ENCODE peak calls at places on chromosomes 12 and 14, in five cellular contexts. One of them, this sample, is unnamed.

GRCh38 chr14:35985504-35986218 is 159.5 kb downstream of the BRMS1L start:
- DNase-seq in uterus: no peak
- DNase-seq in SK-MEL-5: peak
- DNase-seq in iPS DF 19.7: no peak
- DNase-seq in activated naive CD4-positive, alpha-beta T cell: no peak
- DNase-seq in this sample: no peak

GRCh38 chr14:90576581-90576980 is 179.8 kb downstream of the CALM1 start:
- DNase-seq in iPS DF 19.7: no peak
- DNase-seq in uterus: no peak
- DNase-seq in activated naive CD4-positive, alpha-beta T cell: no peak
- DNase-seq in SK-MEL-5: no peak
- DNase-seq in this sample: no peak

GRCh38 chr12:122088181-122088810 is 9.7 kb downstream of the MLXIP start:
- DNase-seq in SK-MEL-5: peak
- DNase-seq in activated naive CD4-positive, alpha-beta T cell: no peak
- DNase-seq in uterus: no peak
- DNase-seq in iPS DF 19.7: no peak
- DNase-seq in this sample: no peak

GRCh38 chr12:113403435-113404415 is at the start of gene SDS:
- DNase-seq in activated naive CD4-positive, alpha-beta T cell: no peak
- DNase-seq in iPS DF 19.7: no peak
- DNase-seq in SK-MEL-5: peak
- DNase-seq in uterus: no peak
- DNase-seq in this sample: no peak

GRCh38 chr14:101511199-101511598 is 50.1 kb upstream of the DIO3 start:
- DNase-seq in activated naive CD4-positive, alpha-beta T cell: no peak
- DNase-seq in iPS DF 19.7: no peak
- DNase-seq in uterus: no peak
- DNase-seq in SK-MEL-5: no peak
- DNase-seq in this sample: no peak

GRCh38 chr14:39488600-39488999 is 56.4 kb upstream of the FBXO33 start:
- DNase-seq in iPS DF 19.7: peak
- DNase-seq in activated naive CD4-positive, alpha-beta T cell: no peak
- DNase-seq in SK-MEL-5: no peak
- DNase-seq in uterus: no peak
- DNase-seq in this sample: no peak

GRCh38 chr12:52210186-52210924 is 18.5 kb upstream of the KRT80 start:
- DNase-seq in iPS DF 19.7: no peak
- DNase-seq in activated naive CD4-positive, alpha-beta T cell: no peak
- DNase-seq in SK-MEL-5: no peak
- DNase-seq in uterus: no peak
- DNase-seq in this sample: no peak

GRCh38 chr14:76767681-76768055 is 6.4 kb downstream of the VASH1 start:
- DNase-seq in SK-MEL-5: no peak
- DNase-seq in iPS DF 19.7: no peak
- DNase-seq in uterus: peak
- DNase-seq in activated naive CD4-positive, alpha-beta T cell: no peak
- DNase-seq in this sample: peak

GRCh38 chr14:74988131-74988530 is 14.6 kb upstream of the EIF2B2 start:
- DNase-seq in uterus: no peak
- DNase-seq in SK-MEL-5: peak
- DNase-seq in activated naive CD4-positive, alpha-beta T cell: no peak
- DNase-seq in iPS DF 19.7: no peak
- DNase-seq in this sample: no peak

GRCh38 chr12:75979181-75979580 is 52.4 kb downstream of the PHLDA1 start:
- DNase-seq in uterus: no peak
- DNase-seq in SK-MEL-5: no peak
- DNase-seq in activated naive CD4-positive, alpha-beta T cell: no peak
- DNase-seq in iPS DF 19.7: no peak
- DNase-seq in this sample: no peak

GRCh38 chr14:63650336-63650952 is 8.8 kb upstream of the WDR89 start:
- DNase-seq in iPS DF 19.7: no peak
- DNase-seq in SK-MEL-5: no peak
- DNase-seq in activated naive CD4-positive, alpha-beta T cell: peak
- DNase-seq in uterus: no peak
- DNase-seq in this sample: no peak

GRCh38 chr12:124898200-124898950 is 16.1 kb downstream of the UBC start:
- DNase-seq in activated naive CD4-positive, alpha-beta T cell: peak
- DNase-seq in SK-MEL-5: peak
- DNase-seq in iPS DF 19.7: no peak
- DNase-seq in uterus: no peak
- DNase-seq in this sample: peak

GRCh38 chr12:11797993-11798720 is 148.7 kb downstream of the ETV6 start:
- DNase-seq in SK-MEL-5: no peak
- DNase-seq in iPS DF 19.7: no peak
- DNase-seq in uterus: no peak
- DNase-seq in activated naive CD4-positive, alpha-beta T cell: no peak
- DNase-seq in this sample: no peak

GRCh38 chr12:77161944-77162343 is 96.6 kb upstream of the E2F7 start:
- DNase-seq in SK-MEL-5: no peak
- DNase-seq in activated naive CD4-positive, alpha-beta T cell: no peak
- DNase-seq in iPS DF 19.7: no peak
- DNase-seq in uterus: no peak
- DNase-seq in this sample: no peak

GRCh38 chr14:82449926-82450325 is 916.3 kb upstream of the SEL1L start:
- DNase-seq in uterus: no peak
- DNase-seq in SK-MEL-5: no peak
- DNase-seq in iPS DF 19.7: no peak
- DNase-seq in activated naive CD4-positive, alpha-beta T cell: no peak
- DNase-seq in this sample: no peak

GRCh38 chr14:26187996-26188605 is 409.7 kb downstream of the NOVA1 start:
- DNase-seq in iPS DF 19.7: no peak
- DNase-seq in uterus: no peak
- DNase-seq in SK-MEL-5: no peak
- DNase-seq in activated naive CD4-positive, alpha-beta T cell: no peak
- DNase-seq in this sample: no peak

GRCh38 chr12:59040651-59041050 is 120.3 kb upstream of the LRIG3 start:
- DNase-seq in uterus: peak
- DNase-seq in activated naive CD4-positive, alpha-beta T cell: no peak
- DNase-seq in iPS DF 19.7: no peak
- DNase-seq in SK-MEL-5: no peak
- DNase-seq in this sample: no peak

GRCh38 chr14:53461823-53462222 is 308.7 kb upstream of the DDHD1 start:
- DNase-seq in uterus: no peak
- DNase-seq in SK-MEL-5: no peak
- DNase-seq in iPS DF 19.7: no peak
- DNase-seq in activated naive CD4-positive, alpha-beta T cell: no peak
- DNase-seq in this sample: no peak

This sample was measured in H1.